ENCODE peak calls at places on chromosomes 11 and 22, in nine cellular contexts. T is CD4-positive, alpha-beta T cell; N is tibial nerve; V is GM23338; C is Panc1; U is psoas muscle; I is IMR-90; A is lower lobe of right lung; D is foreskin keratinocyte. F is an unnamed sample.

GRCh38 chr11:130413383-130414106 is 14.9 kb downstream of the ADAMTS8 start:
- DNase-seq in T (no peak), V (no peak), I (peak; percentile 95), N (no peak), C (peak; percentile 28), U (no peak), D (peak; percentile 95), A (no peak), F (peak; percentile 79)

GRCh38 chr22:31122196-31122531 is 602 bp upstream of the INPP5J start:
- DNase-seq in D (no peak), C (no peak), T (no peak), V (no peak), U (no peak), N (no peak), A (no peak), I (no peak), F (no peak)

GRCh38 chr11:67053896-67054850 is 2.5 kb upstream of the RHOD start:
- DNase-seq in D (no peak), A (no peak), N (peak; percentile 46), T (no peak), V (peak; percentile 90), U (peak; percentile 49), I (peak; percentile 91), C (no peak), F (no peak)

GRCh38 chr22:11066458-11067285 is 4461.3 kb upstream of the OR11H1 start:
- DNase-seq in T (no peak), U (no peak), D (no peak), C (no peak), A (peak; percentile 57), N (no peak), I (no peak), V (no peak), F (no peak)

GRCh38 chr22:26536056-26536761 is 23.9 kb upstream of the TFIP11 start:
- DNase-seq in I (no peak), N (no peak), T (no peak), U (no peak), V (no peak), D (peak; percentile 45), C (no peak), A (no peak), F (no peak)

GRCh38 chr11:68040121-68040956 is 1.5 kb downstream of the TCIRG1 start:
- DNase-seq in T (no peak), V (peak; percentile 75), C (no peak), N (peak; percentile 48), U (peak; percentile 69), I (peak; percentile 73), D (peak; percentile 23), A (peak; percentile 84), F (peak; percentile 42)

GRCh38 chr11:116701876-116702275 is 70.9 kb downstream of the BUD13 start:
- DNase-seq in D (no peak), N (no peak), C (no peak), V (no peak), I (no peak), U (no peak), T (no peak), A (peak; percentile 10), F (no peak)

GRCh38 chr11:67665537-67666302 is 8.7 kb downstream of the ALDH3B2 start:
- DNase-seq in C (no peak), I (no peak), D (no peak), N (no peak), A (no peak), U (no peak), T (no peak), V (no peak), F (no peak)

GRCh38 chr11:2366271-2366670 is 10.8 kb upstream of the CD81 start:
- DNase-seq in N (no peak), T (no peak), A (no peak), U (no peak), I (no peak), C (no peak), V (no peak), D (no peak), F (no peak)

GRCh38 chr22:22720724-22721261 is 76.4 kb downstream of the GGTLC2 start:
- DNase-seq in U (no peak), D (no peak), N (no peak), I (no peak), V (no peak), T (no peak), A (no peak), C (no peak), F (no peak)

GRCh38 chr22:23199159-23199558 is 18.9 kb downstream of the BCR start:
- DNase-seq in C (no peak), U (no peak), T (no peak), A (no peak), N (no peak), V (peak; percentile 46), I (peak; percentile 73), D (no peak), F (no peak)

GRCh38 chr11:129374993-129375721 is 491 bp upstream of the BARX2 start:
- DNase-seq in V (peak; percentile 72), U (peak; percentile 66), D (peak; percentile 61), N (no peak), I (no peak), T (no peak), C (no peak), A (peak; percentile 47), F (no peak)

GRCh38 chr22:32335471-32335870 is 22.2 kb upstream of the RFPL3 start:
- DNase-seq in A (no peak), C (no peak), U (no peak), D (no peak), I (no peak), V (no peak), N (no peak), T (no peak), F (no peak)

GRCh38 chr22:23064381-23065068 is 5.8 kb upstream of the GNAZ start:
- DNase-seq in A (peak; percentile 22), U (no peak), N (no peak), C (no peak), T (no peak), I (no peak), V (no peak), D (no peak), F (no peak)

GRCh38 chr11:95119361-95120060 is 29.9 kb downstream of the ENDOD1 start:
- DNase-seq in D (peak; percentile 80), T (no peak), N (no peak), U (no peak), A (no peak), I (no peak), V (no peak), C (no peak), F (no peak)

GRCh38 chr22:46846832-46847355 is 84.4 kb downstream of the TBC1D22A start:
- DNase-seq in V (no peak), C (no peak), A (no peak), N (no peak), U (no peak), I (no peak), T (no peak), D (no peak), F (no peak)

GRCh38 chr22:39434243-39434653 is 22.6 kb upstream of the MGAT3 start:
- DNase-seq in C (no peak), U (peak; percentile 64), V (no peak), D (no peak), T (no peak), N (no peak), I (no peak), A (no peak), F (no peak)

GRCh38 chr11:126515501-126515900 is 160.0 kb downstream of the ST3GAL4 start:
- DNase-seq in N (no peak), D (no peak), T (no peak), C (no peak), U (no peak), I (no peak), A (no peak), V (no peak), F (no peak)

GRCh38 chr11:22666700-22667439 is 459 bp downstream of the GAS2 start:
- DNase-seq in T (no peak), D (no peak), C (no peak), N (no peak), U (peak; percentile 50), A (peak; percentile 48), V (peak; percentile 84), I (no peak), F (no peak)
- TF ChIP-seq CTCF in T (no peak), D (no peak), C (no peak), N (peak; percentile 10), U (no peak), A (no peak), V (no peak), I (no peak), F (no peak)

GRCh38 chr11:92227954-92228935 is 3.6 kb downstream of the FAT3 start:
- DNase-seq in V (no peak), N (no peak), A (no peak), T (no peak), D (no peak), C (no peak), U (peak; percentile 26), I (no peak), F (no peak)
- H3K27me3 ChIP-seq in V (peaks cover 11% of the 10 kb centered on the region), N (peaks cover 58% of the 10 kb centered on the region), A (peaks cover 51% of the 10 kb centered on the region), T (peaks cover 38% of the 10 kb centered on the region), D (peaks cover 82% of the 10 kb centered on the region), C (peaks cover 31% of the 10 kb centered on the region), U (peaks cover 4% of the 10 kb centered on the region), I (peaks cover 52% of the 10 kb centered on the region), F (peaks cover 49% of the 10 kb centered on the region)

GRCh38 chr11:115164774-115165173 is 339.4 kb downstream of the CADM1 start:
- DNase-seq in N (no peak), V (peak; percentile 61), T (no peak), C (no peak), I (no peak), U (no peak), D (no peak), A (no peak), F (no peak)
- H3K27ac ChIP-seq in N (no peak overlapping the region), V (peak overlapping the region; percentile 48), T (no peak overlapping the region), C (no peak overlapping the region), I (no peak overlapping the region), U (no peak overlapping the region), D (no peak overlapping the region), A (no peak overlapping the region), F (no peak overlapping the region)

GRCh38 chr22:44957267-44957905 is 52.4 kb downstream of the PHF21B start:
- DNase-seq in V (peak; percentile 72), C (no peak), I (peak; percentile 6), T (no peak), U (no peak), D (no peak), A (no peak), N (no peak), F (no peak)
- TF ChIP-seq CTCF in V (peak; percentile 50), C (no peak), I (peak; percentile 32), T (no peak), U (no peak), D (peak; percentile 36), A (no peak), N (no peak), F (peak; percentile 47)

GRCh38 chr11:78698612-78699011 is 123.9 kb upstream of the NARS2 start:
- DNase-seq in C (no peak), D (no peak), A (no peak), T (no peak), U (peak; percentile 49), V (no peak), I (peak; percentile 80), N (peak; percentile 52), F (peak; percentile 6)
- H3K27me3 ChIP-seq in C (peaks cover 4% of the 10 kb centered on the region), D (no peaks in the 10 kb centered on the region), A (no peaks in the 10 kb centered on the region), T (no peaks in the 10 kb centered on the region), U (peaks cover 3% of the 10 kb centered on the region), V (no peaks in the 10 kb centered on the region), I (no peaks in the 10 kb centered on the region), N (no peaks in the 10 kb centered on the region), F (no peaks in the 10 kb centered on the region)

GRCh38 chr11:10823152-10823579 is 14.4 kb upstream of the EIF4G2 start:
- DNase-seq in T (no peak), C (no peak), N (no peak), V (no peak), A (no peak), U (no peak), D (no peak), I (no peak), F (no peak)

GRCh38 chr11:10818594-10818993 is 9.9 kb upstream of the EIF4G2 start:
- DNase-seq in T (no peak), I (peak; percentile 95), V (no peak), D (peak; percentile 81), A (no peak), N (no peak), U (no peak), C (no peak), F (peak; percentile 70)
- H3K27ac ChIP-seq in T (no peak overlapping the region), I (peak overlapping the region; percentile 76), V (no peak overlapping the region), D (no peak overlapping the region), A (no peak overlapping the region), N (no peak overlapping the region), U (no peak overlapping the region), C (no peak overlapping the region), F (peak overlapping the region; percentile 71)

F was measured in AG04450.